ENCODE peak calls at places on chromosomes 7 and 10, in seven cellular contexts. N, D, H, A, U, J and Q are unnamed samples.

GRCh38 chr7:54967384-54967783 is 51.4 kb upstream of the EGFR start:
- DNase-seq in J (no peak), H (no peak), A (no peak), D (no peak), U (no peak), N (no peak), Q (no peak)

GRCh38 chr10:11156480-11156879 is 138.8 kb downstream of the CELF2 start:
- DNase-seq in D (no peak), A (no peak), J (no peak), U (no peak), H (no peak), N (no peak), Q (no peak)

GRCh38 chr10:113153493-113154127 is 203.6 kb downstream of the TCF7L2 start:
- DNase-seq in N (no peak), J (no peak), H (no peak), U (no peak), A (no peak), D (no peak), Q (no peak)

GRCh38 chr7:51019891-51020855 is 237.5 kb upstream of the GRB10 start:
- DNase-seq in D (no peak), J (no peak), N (no peak), A (no peak), U (no peak), H (no peak), Q (no peak)

GRCh38 chr10:35488228-35488627 is 116.9 kb upstream of the GJD4 start:
- DNase-seq in N (no peak), A (no peak), U (no peak), J (no peak), D (no peak), H (no peak), Q (no peak)

GRCh38 chr10:12349628-12350166 is 350 bp downstream of the CAMK1D start:
- DNase-seq in U (no peak), D (no peak), N (no peak), J (no peak), A (no peak), H (no peak), Q (no peak)

GRCh38 chr10:89652971-89653370 is 7.9 kb upstream of the PANK1 start:
- DNase-seq in J (no peak), U (no peak), D (no peak), N (no peak), A (no peak), H (no peak), Q (no peak)

GRCh38 chr10:10540383-10540782 is 477.3 kb upstream of the CELF2 start:
- DNase-seq in H (no peak), J (no peak), N (no peak), A (no peak), D (no peak), U (no peak), Q (no peak)

GRCh38 chr10:1366811-1367425 is 310.7 kb downstream of the WDR37 start:
- DNase-seq in N (no peak), U (no peak), H (no peak), A (no peak), J (no peak), D (no peak), Q (no peak)

GRCh38 chr10:110618206-110618605 is 25.9 kb upstream of the RBM20 start:
- DNase-seq in A (no peak), H (no peak), D (no peak), J (no peak), U (no peak), N (no peak), Q (no peak)

GRCh38 chr10:129949411-129950335 is 14.4 kb downstream of the EBF3 start:
- DNase-seq in N (no peak), A (no peak), U (no peak), J (no peak), H (peak), D (peak), Q (no peak)

GRCh38 chr7:2934984-2935740 is 91.1 kb upstream of the GNA12 start:
- DNase-seq in D (no peak), N (no peak), J (no peak), H (no peak), U (no peak), A (no peak), Q (no peak)

GRCh38 chr10:12484945-12485805 is 135.8 kb downstream of the CAMK1D start:
- DNase-seq in H (peak), A (no peak), D (no peak), N (no peak), U (peak), J (no peak), Q (no peak)

GRCh38 chr7:98771519-98772241 is 98.1 kb downstream of the TMEM130 start:
- DNase-seq in U (no peak), N (no peak), D (peak), J (no peak), H (peak), A (no peak), Q (no peak)

GRCh38 chr7:158295966-158296797 is 291.4 kb downstream of the PTPRN2 start:
- DNase-seq in A (no peak), U (no peak), H (no peak), J (no peak), D (no peak), N (no peak), Q (no peak)

GRCh38 chr7:26650081-26650480 is 214.3 kb downstream of the SKAP2 start:
- DNase-seq in A (no peak), D (no peak), H (no peak), U (no peak), J (no peak), N (no peak), Q (no peak)

GRCh38 chr10:43201545-43202131 is 63.4 kb downstream of the CSGALNACT2 start:
- DNase-seq in H (peak), D (no peak), J (no peak), A (no peak), U (no peak), N (no peak), Q (no peak)

GRCh38 chr7:47631711-47632110 is 49.8 kb upstream of the TNS3 start:
- DNase-seq in A (no peak), N (no peak), H (no peak), D (no peak), J (no peak), U (no peak), Q (no peak)

GRCh38 chr7:99253369-99253768 is 19.3 kb upstream of the MYH16 start:
- DNase-seq in A (no peak), U (no peak), H (no peak), J (no peak), D (no peak), N (no peak), Q (no peak)

GRCh38 chr7:106618480-106618879 is 42.5 kb downstream of the CCDC71L start:
- DNase-seq in U (no peak), H (no peak), D (no peak), J (no peak), A (no peak), N (no peak), Q (no peak)

GRCh38 chr10:105464961-105465360 is 823.9 kb downstream of the SORCS3 start:
- DNase-seq in J (no peak), N (no peak), U (no peak), D (no peak), A (no peak), H (no peak), Q (no peak)

GRCh38 chr7:101422361-101423195 is 59.9 kb downstream of the COL26A1 start:
- DNase-seq in U (no peak), H (no peak), J (no peak), A (no peak), N (no peak), D (no peak), Q (no peak)